ENCODE peak calls at places on chromosomes 3 and 15, in seven cellular contexts. O, K, E, M, N, I and V are unnamed samples.

GRCh38 chr3:120552184-120553020 is 43.7 kb upstream of the NDUFB4 start:
- DNase-seq in O (peak), K (no peak), E (no peak), M (no peak), N (peak), I (peak), V (no peak)

GRCh38 chr3:132660056-132660744 is at the start of gene UBA5:
- DNase-seq in O (peak), K (no peak), E (no peak), M (peak), N (peak), I (peak), V (peak)

GRCh38 chr3:119690043-119690656 is 12.7 kb upstream of the CFAP91 start:
- DNase-seq in O (no peak), K (no peak), E (no peak), M (no peak), N (no peak), I (no peak), V (no peak)

GRCh38 chr15:74173545-74174215 is at the start of gene ISLR:
- DNase-seq in O (peak), K (no peak), E (no peak), M (no peak), N (peak), I (no peak), V (no peak)

GRCh38 chr15:98673133-98673532 is 24.8 kb downstream of the IGF1R start:
- DNase-seq in O (no peak), K (no peak), E (no peak), M (no peak), N (no peak), I (no peak), V (no peak)

GRCh38 chr3:84960581-84960980 is 1.8 kb downstream of the CADM2 start:
- DNase-seq in O (no peak), K (no peak), E (no peak), M (no peak), N (no peak), I (no peak), V (no peak)

GRCh38 chr3:197792019-197792647 is 1.1 kb downstream of the LRCH3 start:
- DNase-seq in O (no peak), K (no peak), E (no peak), M (peak), N (no peak), I (no peak), V (no peak)

GRCh38 chr3:129106320-129106719 is 15.3 kb downstream of the RAB43 start:
- DNase-seq in O (no peak), K (no peak), E (no peak), M (no peak), N (no peak), I (no peak), V (no peak)

GRCh38 chr3:183278479-183279088 is 25.5 kb downstream of the B3GNT5 start:
- DNase-seq in O (no peak), K (no peak), E (no peak), M (no peak), N (no peak), I (no peak), V (no peak)

GRCh38 chr3:129684270-129684669 is 77.8 kb upstream of the PLXND1 start:
- DNase-seq in O (no peak), K (no peak), E (no peak), M (no peak), N (no peak), I (no peak), V (no peak)

GRCh38 chr3:181316481-181316880 is 326.9 kb upstream of the DNAJC19 start:
- DNase-seq in O (no peak), K (no peak), E (no peak), M (peak), N (no peak), I (no peak), V (peak)

GRCh38 chr3:195803309-195803908 is 8.3 kb downstream of the MUC4 start:
- DNase-seq in O (no peak), K (no peak), E (peak), M (no peak), N (no peak), I (no peak), V (no peak)

GRCh38 chr3:110528305-110529121 is 543.1 kb upstream of the NECTIN3 start:
- DNase-seq in O (no peak), K (no peak), E (no peak), M (no peak), N (no peak), I (no peak), V (no peak)

GRCh38 chr15:44101944-44102343 is 93.1 kb downstream of the FRMD5 start:
- DNase-seq in O (no peak), K (no peak), E (peak), M (no peak), N (no peak), I (no peak), V (no peak)

GRCh38 chr3:23751485-23751811 is 54.3 kb upstream of the UBE2E1 start:
- DNase-seq in O (peak), K (no peak), E (no peak), M (no peak), N (peak), I (no peak), V (no peak)

GRCh38 chr15:96052572-96053038 is 277.9 kb upstream of the NR2F2 start:
- DNase-seq in O (no peak), K (no peak), E (no peak), M (no peak), N (no peak), I (no peak), V (no peak)

GRCh38 chr15:101545548-101546505 is 56.3 kb upstream of the PCSK6 start:
- DNase-seq in O (no peak), K (no peak), E (no peak), M (no peak), N (no peak), I (no peak), V (no peak)

GRCh38 chr3:81195483-81195882 is 566.0 kb downstream of the GBE1 start:
- DNase-seq in O (no peak), K (no peak), E (no peak), M (no peak), N (no peak), I (no peak), V (no peak)

GRCh38 chr15:35379972-35380371 is 166.0 kb downstream of the DPH6 start:
- DNase-seq in O (no peak), K (no peak), E (no peak), M (no peak), N (no peak), I (no peak), V (no peak)

GRCh38 chr15:67927501-67928156 is 87.8 kb upstream of the RNU6-1 start:
- DNase-seq in O (peak), K (peak), E (peak), M (no peak), N (peak), I (peak), V (no peak)

GRCh38 chr3:195255571-195256501 is 15.1 kb downstream of the XXYLT1 start:
- DNase-seq in O (no peak), K (no peak), E (no peak), M (no peak), N (no peak), I (peak), V (no peak)

GRCh38 chr15:39301589-39301999 is 279.3 kb upstream of the THBS1 start:
- DNase-seq in O (no peak), K (no peak), E (no peak), M (no peak), N (no peak), I (no peak), V (no peak)

GRCh38 chr3:20930034-20930433 is 744.0 kb upstream of the SGO1 start:
- DNase-seq in O (no peak), K (no peak), E (no peak), M (no peak), N (no peak), I (no peak), V (no peak)

GRCh38 chr3:170751083-170751893 is 118.7 kb downstream of the RPL22L1 start:
- DNase-seq in O (peak), K (no peak), E (peak), M (no peak), N (peak), I (no peak), V (no peak)

GRCh38 chr15:89652666-89653065 is 2.6 kb downstream of the KIF7 start:
- DNase-seq in O (peak), K (no peak), E (no peak), M (no peak), N (no peak), I (no peak), V (no peak)
- TF ChIP-seq CTCF in O (no peak), K (no peak), E (no peak), M (no peak), N (no peak), I (no peak), V (no peak)

GRCh38 chr3:147390589-147391569 is 15.5 kb downstream of the ZIC4 start:
- DNase-seq in O (no peak), K (no peak), E (no peak), M (no peak), N (no peak), I (no peak), V (no peak)

GRCh38 chr3:147393261-147393964 is 12.9 kb downstream of the ZIC4 start:
- DNase-seq in O (no peak), K (no peak), E (no peak), M (no peak), N (no peak), I (no peak), V (peak)

GRCh38 chr3:147391726-147392082 is 14.6 kb downstream of the ZIC4 start:
- DNase-seq in O (no peak), K (no peak), E (no peak), M (no peak), N (no peak), I (no peak), V (no peak)

GRCh38 chr3:147394168-147394941 is 12.0 kb downstream of the ZIC4 start:
- DNase-seq in O (no peak), K (no peak), E (no peak), M (no peak), N (no peak), I (no peak), V (no peak)

GRCh38 chr3:147392083-147392916 is 14.0 kb downstream of the ZIC4 start:
- DNase-seq in O (no peak), K (no peak), E (no peak), M (no peak), N (no peak), I (no peak), V (peak)
- TF ChIP-seq CTCF in O (no peak), K (no peak), E (no peak), M (no peak), N (peak), I (no peak), V (peak)

GRCh38 chr3:35544976-35545375 is 94.3 kb upstream of the ARPP21 start:
- DNase-seq in O (no peak), K (no peak), E (no peak), M (no peak), N (no peak), I (no peak), V (no peak)
- TF ChIP-seq CTCF in O (no peak), K (no peak), E (no peak), M (no peak), N (no peak), I (no peak), V (no peak)

DNA sequence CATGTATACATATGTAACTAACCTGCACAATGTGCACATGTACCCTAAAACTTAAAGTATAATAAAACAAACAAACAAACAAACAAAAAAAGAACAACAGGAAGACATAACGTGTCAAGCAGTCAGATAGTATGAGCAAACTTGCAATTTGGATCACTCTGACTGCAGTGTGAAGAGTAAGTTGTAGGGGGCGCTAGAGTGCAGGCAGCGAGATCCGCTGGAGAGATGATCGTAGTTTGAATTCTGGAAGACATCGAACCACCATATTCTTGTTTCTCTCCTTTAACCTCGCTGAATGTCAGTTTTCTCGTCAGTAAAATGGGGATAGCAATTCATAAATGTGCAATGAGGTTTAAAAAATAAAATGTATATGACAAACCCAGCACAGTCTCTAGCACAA is 165.2 kb upstream of the LMCD1 start:
- DNase-seq in O (no peak), K (no peak), E (no peak), M (no peak), N (no peak), I (no peak), V (no peak)
- TF ChIP-seq CTCF in O (peak), K (no peak), E (peak), M (peak), N (no peak), I (no peak), V (peak)

DNA sequence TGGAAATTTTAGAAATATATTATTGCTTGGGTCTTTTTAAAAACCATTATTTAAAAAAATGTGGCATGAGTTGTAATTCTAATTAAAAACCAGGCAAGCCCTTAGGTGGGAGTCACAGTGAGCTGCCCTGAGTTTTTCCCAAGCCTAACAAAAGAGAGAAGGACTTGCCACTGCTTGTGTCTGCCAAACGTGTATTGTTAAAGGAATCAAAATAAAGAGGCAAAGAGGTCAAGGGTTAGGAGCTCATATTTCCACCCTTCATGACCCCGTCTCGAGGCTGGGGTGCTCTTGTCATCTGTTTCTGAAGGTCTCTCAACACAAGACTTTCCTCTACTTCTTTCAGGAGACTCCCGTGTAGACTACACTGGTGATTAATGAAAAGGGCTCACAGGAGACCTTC is 321.1 kb downstream of the ZIC1 start:
- DNase-seq in O (no peak), K (no peak), E (no peak), M (no peak), N (no peak), I (no peak), V (peak)
- TF ChIP-seq CTCF in O (no peak), K (no peak), E (no peak), M (no peak), N (no peak), I (no peak), V (no peak)

GRCh38 chr3:59244343-59244742 is 194.5 kb upstream of the CFAP20DC start:
- DNase-seq in O (no peak), K (no peak), E (no peak), M (no peak), N (no peak), I (no peak), V (no peak)
- TF ChIP-seq CTCF in O (no peak), K (no peak), E (no peak), M (no peak), N (no peak), I (no peak), V (no peak)

GRCh38 chr3:148408667-148409066 is 289.0 kb upstream of the AGTR1 start:
- DNase-seq in O (no peak), K (no peak), E (no peak), M (no peak), N (no peak), I (no peak), V (no peak)
- TF ChIP-seq CTCF in O (no peak), K (no peak), E (no peak), M (no peak), N (no peak), I (no peak), V (no peak)

DNA sequence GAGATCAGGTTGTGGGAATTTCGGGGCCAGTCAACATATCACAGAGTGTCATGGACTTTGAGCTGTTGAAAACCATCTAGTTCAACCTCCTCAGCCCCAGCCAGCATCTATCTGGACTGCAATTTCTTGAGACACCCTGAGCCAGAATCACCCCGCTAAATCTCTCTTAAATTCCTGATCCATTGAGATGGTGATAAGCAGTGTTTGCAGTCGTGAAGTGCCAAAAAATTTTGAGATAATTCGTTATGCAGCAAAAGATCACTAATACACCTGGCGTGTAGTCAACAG is 29.3 kb downstream of the TMED3 start:
- DNase-seq in O (no peak), K (no peak), E (no peak), M (no peak), N (no peak), I (no peak), V (no peak)
- TF ChIP-seq CTCF in O (no peak), K (no peak), E (no peak), M (no peak), N (no peak), I (no peak), V (peak)

DNA sequence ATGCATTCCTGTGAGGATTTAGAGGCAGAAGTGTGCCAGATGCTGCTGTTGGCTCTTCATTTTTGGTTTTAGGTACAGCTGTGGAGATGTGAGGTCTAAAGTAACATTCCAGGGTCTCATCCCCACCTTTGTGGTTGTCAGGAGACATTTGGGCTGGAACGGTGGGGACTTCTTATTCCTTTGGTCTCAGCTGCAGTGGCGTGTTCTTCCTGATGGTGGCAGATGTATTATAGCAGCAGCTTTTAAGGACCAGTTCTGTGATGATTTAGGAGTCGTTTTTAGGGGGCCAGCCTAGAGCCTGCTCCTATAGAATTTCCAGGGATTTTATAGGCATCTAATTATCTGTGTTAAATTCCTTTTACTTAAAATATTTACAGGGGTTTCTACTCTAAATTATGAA is 221.0 kb upstream of the EOMES start:
- DNase-seq in O (no peak), K (no peak), E (no peak), M (peak), N (no peak), I (no peak), V (peak)
- TF ChIP-seq CTCF in O (peak), K (no peak), E (peak), M (peak), N (peak), I (no peak), V (no peak)

GRCh38 chr3:125681146-125681545 is 85.8 kb upstream of the OSBPL11 start:
- DNase-seq in O (no peak), K (no peak), E (no peak), M (no peak), N (no peak), I (no peak), V (no peak)

GRCh38 chr3:125683067-125683844 is 88.0 kb upstream of the OSBPL11 start:
- DNase-seq in O (no peak), K (no peak), E (no peak), M (no peak), N (peak), I (no peak), V (no peak)

GRCh38 chr3:125684199-125684598 is 88.9 kb upstream of the OSBPL11 start:
- DNase-seq in O (no peak), K (no peak), E (no peak), M (no peak), N (no peak), I (no peak), V (peak)

GRCh38 chr3:125679258-125679657 is 84.0 kb upstream of the OSBPL11 start:
- DNase-seq in O (no peak), K (no peak), E (no peak), M (no peak), N (no peak), I (no peak), V (no peak)
- TF ChIP-seq CTCF in O (no peak), K (no peak), E (no peak), M (no peak), N (no peak), I (no peak), V (no peak)